ENCODE peak calls at places on chromosomes 3 and 15, in seven cellular contexts. V, U, K, S, Q, O and I are unnamed samples. For H3K9me3, the result is how much of the 10 kb centered on the place peaks cover.

GRCh38 chr3:115470254-115470653 is 153.1 kb upstream of the GAP43 start:
- DNase-seq in V (no peak), U (no peak), K (no peak), S (no peak), Q (no peak), O (no peak), I (no peak)

GRCh38 chr15:50828610-50829206 is 63.2 kb upstream of the SPPL2A start:
- DNase-seq in V (no peak), U (peak), K (peak), S (no peak), Q (no peak), O (peak), I (no peak)

GRCh38 chr3:71063768-71064287 is 519.7 kb downstream of the FOXP1 start:
- DNase-seq in V (peak), U (peak), K (no peak), S (no peak), Q (peak), O (peak), I (no peak)

GRCh38 chr15:91520848-91521247 is 332.7 kb upstream of the SLCO3A1 start:
- DNase-seq in V (no peak), U (no peak), K (no peak), S (no peak), Q (no peak), O (no peak), I (no peak)

GRCh38 chr3:46693038-46693896 is at the start of gene ALS2CL:
- DNase-seq in V (peak), U (peak), K (peak), S (peak), Q (peak), O (peak), I (peak)

GRCh38 chr3:30611613-30612421 is 5.4 kb downstream of the TGFBR2 start:
- DNase-seq in V (no peak), U (no peak), K (peak), S (no peak), Q (no peak), O (peak), I (no peak)

GRCh38 chr3:69830147-69830546 is 90.9 kb downstream of the MITF start:
- DNase-seq in V (no peak), U (no peak), K (no peak), S (no peak), Q (no peak), O (no peak), I (peak)

GRCh38 chr15:79635149-79635771 is 203.1 kb downstream of the MINAR1 start:
- DNase-seq in V (no peak), U (peak), K (no peak), S (no peak), Q (no peak), O (no peak), I (no peak)

GRCh38 chr3:179000659-179001058 is 71.0 kb downstream of the ZMAT3 start:
- DNase-seq in V (no peak), U (no peak), K (no peak), S (no peak), Q (no peak), O (no peak), I (no peak)

GRCh38 chr3:75218577-75218976 is 445.6 kb upstream of the FRG2C start:
- DNase-seq in V (no peak), U (no peak), K (no peak), S (no peak), Q (no peak), O (no peak), I (no peak)

GRCh38 chr15:25181290-25182097 is 226.7 kb downstream of the SNRPN start:
- DNase-seq in V (peak), U (peak), K (no peak), S (peak), Q (no peak), O (no peak), I (peak)

GRCh38 chr15:25183581-25184330 is 229.0 kb downstream of the SNRPN start:
- DNase-seq in V (peak), U (peak), K (no peak), S (peak), Q (peak), O (no peak), I (no peak)

GRCh38 chr15:25182736-25183445 is 228.1 kb downstream of the SNRPN start:
- DNase-seq in V (peak), U (peak), K (no peak), S (peak), Q (peak), O (no peak), I (no peak)

GRCh38 chr15:25180606-25181289 is 226.0 kb downstream of the SNRPN start:
- DNase-seq in V (peak), U (peak), K (no peak), S (peak), Q (no peak), O (no peak), I (peak)

GRCh38 chr15:25182098-25182478 is 227.3 kb downstream of the SNRPN start:
- DNase-seq in V (peak), U (peak), K (no peak), S (peak), Q (no peak), O (no peak), I (peak)
- H3K9me3 ChIP-seq in V (under half), U (under half), K (under half), S (under half), Q (under half), O (under half), I (under half)

GRCh38 chr15:27808182-27808581 is 290.9 kb downstream of the OCA2 start:
- DNase-seq in V (no peak), U (no peak), K (no peak), S (no peak), Q (no peak), O (no peak), I (no peak)
- H3K9me3 ChIP-seq in V (under half), U (under half), K (under half), S (under half), Q (under half), O (under half), I (half or more)

GRCh38 chr15:96560246-96560895 is 229.9 kb downstream of the NR2F2 start:
- DNase-seq in V (no peak), U (no peak), K (no peak), S (no peak), Q (no peak), O (peak), I (no peak)
- H3K9me3 ChIP-seq in V (under half), U (under half), K (under half), S (under half), Q (under half), O (under half), I (under half)

GRCh38 chr15:24760066-24760465 is 84.5 kb downstream of the NPAP1 start:
- DNase-seq in V (no peak), U (no peak), K (no peak), S (no peak), Q (no peak), O (no peak), I (no peak)

GRCh38 chr15:24761704-24762302 is 86.2 kb downstream of the NPAP1 start:
- DNase-seq in V (no peak), U (no peak), K (no peak), S (no peak), Q (no peak), O (peak), I (no peak)

GRCh38 chr15:24766511-24767133 is 91.0 kb downstream of the NPAP1 start:
- DNase-seq in V (no peak), U (no peak), K (no peak), S (no peak), Q (no peak), O (no peak), I (no peak)

GRCh38 chr15:24763891-24764290 is 88.3 kb downstream of the NPAP1 start:
- DNase-seq in V (no peak), U (peak), K (no peak), S (no peak), Q (no peak), O (no peak), I (no peak)

GRCh38 chr15:24764375-24765171 is 89.0 kb downstream of the NPAP1 start:
- DNase-seq in V (no peak), U (no peak), K (no peak), S (no peak), Q (no peak), O (no peak), I (no peak)
- H3K9me3 ChIP-seq in V (under half), U (under half), K (under half), S (under half), Q (under half), O (under half), I (under half)

GRCh38 chr15:46735115-46735514 is 982.2 kb upstream of the SEMA6D start:
- DNase-seq in V (no peak), U (no peak), K (no peak), S (no peak), Q (no peak), O (no peak), I (no peak)
- H3K9me3 ChIP-seq in V (under half), U (under half), K (under half), S (under half), Q (under half), O (under half), I (under half)

DNA sequence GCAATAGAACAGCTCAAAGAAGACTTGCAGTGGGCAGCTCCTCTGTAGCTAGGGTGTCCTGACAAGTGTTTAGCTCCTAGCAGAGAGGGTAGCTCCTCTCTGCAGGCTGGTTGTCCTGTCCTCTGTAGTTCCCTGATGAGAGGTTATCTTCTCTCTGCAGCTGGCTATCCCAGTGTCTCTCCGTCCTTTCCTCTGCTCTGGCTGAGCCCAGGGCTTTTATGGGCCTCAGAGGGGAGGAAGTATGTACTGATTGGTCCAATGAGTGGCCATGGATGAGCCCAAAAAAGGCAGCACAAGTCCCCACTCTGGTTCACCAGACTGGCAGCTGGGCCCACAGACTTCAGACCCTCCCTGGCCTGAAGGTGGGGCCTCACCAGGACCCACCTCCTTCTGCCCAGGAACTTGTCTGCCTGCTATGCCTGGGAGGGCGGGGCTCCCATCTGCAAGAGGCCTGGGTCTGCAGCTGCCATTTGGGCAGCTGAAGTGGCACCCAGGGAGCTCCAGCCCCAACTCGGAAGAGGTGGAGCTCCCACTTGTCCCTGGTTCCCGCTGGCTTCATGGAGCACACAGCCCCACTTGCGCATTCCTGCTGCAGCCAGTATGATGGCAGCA is 27.2 kb upstream of the MEX3B start:
- DNase-seq in V (no peak), U (peak), K (no peak), S (no peak), Q (no peak), O (no peak), I (no peak)
- H3K9me3 ChIP-seq in V (under half), U (under half), K (under half), S (under half), Q (under half), O (under half), I (under half)

GRCh38 chr15:25176991-25177954 is 222.5 kb downstream of the SNRPN start:
- DNase-seq in V (peak), U (peak), K (no peak), S (peak), Q (peak), O (no peak), I (peak)

GRCh38 chr15:25178835-25179672 is 224.3 kb downstream of the SNRPN start:
- DNase-seq in V (peak), U (peak), K (no peak), S (peak), Q (peak), O (no peak), I (peak)

GRCh38 chr15:25177955-25178801 is 223.4 kb downstream of the SNRPN start:
- DNase-seq in V (peak), U (peak), K (no peak), S (peak), Q (peak), O (no peak), I (peak)

GRCh38 chr15:25176616-25176923 is 221.8 kb downstream of the SNRPN start:
- DNase-seq in V (peak), U (peak), K (no peak), S (no peak), Q (no peak), O (no peak), I (peak)

DNA sequence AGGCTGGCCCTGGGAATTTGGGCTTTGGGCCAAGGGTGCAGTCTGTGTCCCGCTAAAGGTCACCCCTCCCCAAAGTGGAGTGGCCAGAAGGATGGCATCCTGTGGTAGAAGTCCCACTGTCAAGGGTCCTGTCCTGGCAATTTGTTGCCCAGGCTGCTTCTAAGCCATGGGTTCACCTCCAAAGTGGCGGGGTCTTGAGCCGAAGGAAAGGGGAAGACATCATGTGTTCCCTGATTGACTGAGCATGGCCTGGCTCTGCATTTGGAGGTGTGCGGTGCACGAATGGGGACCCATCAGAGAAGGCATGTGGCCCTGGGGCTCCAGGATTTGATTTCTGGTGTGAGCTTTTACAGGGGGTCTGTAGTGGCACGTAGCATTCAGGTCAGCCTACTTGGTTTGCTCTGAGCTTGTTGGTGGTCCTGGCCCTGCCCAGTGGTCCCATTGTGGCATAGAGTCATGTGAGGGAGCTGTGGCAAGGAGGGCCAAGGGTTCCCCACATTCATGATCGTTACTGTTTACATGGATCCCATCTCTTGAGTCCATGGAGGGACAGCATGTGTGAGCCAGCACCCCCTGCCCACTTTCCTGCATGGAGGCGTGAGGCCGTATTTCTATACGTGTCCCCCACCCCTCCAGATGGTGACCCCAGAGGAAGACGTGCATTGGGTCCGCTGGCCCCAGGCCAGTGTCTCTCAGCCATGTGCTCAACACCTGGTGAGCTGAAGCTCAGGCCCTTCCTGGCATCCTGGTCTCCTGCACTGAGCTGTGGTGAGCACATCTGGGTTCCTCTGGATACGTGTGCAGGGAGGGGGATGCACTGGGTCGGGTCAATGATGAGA is 225.1 kb downstream of the SNRPN start:
- DNase-seq in V (peak), U (peak), K (no peak), S (peak), Q (peak), O (no peak), I (peak)
- H3K9me3 ChIP-seq in V (half or more), U (under half), K (under half), S (under half), Q (under half), O (under half), I (half or more)